ENCODE peak calls at places on chromosomes 16 and 17, in ten cellular contexts. J, S, W, R, L, M, T, G, B and X are unnamed samples.
A peak's percentile ranks its signal among the peaks of the same experiment; 100 is the strongest.

GRCh38 chr17:43468746-43469544 is 14.8 kb upstream of the DHX8 start:
- DNase-seq in J (no peak), S (no peak), W (no peak), R (no peak), L (no peak), M (no peak), T (no peak), G (no peak), B (no peak), X (peak; percentile 98)

GRCh38 chr16:84597518-84598390 is 20.1 kb downstream of the COTL1 start:
- DNase-seq in J (peak; percentile 66), S (no peak), W (no peak), R (no peak), L (no peak), M (peak; percentile 87), T (no peak), G (no peak), B (no peak), X (no peak)

GRCh38 chr17:37698132-37698615 is 46.7 kb downstream of the HNF1B start:
- DNase-seq in J (no peak), S (no peak), W (no peak), R (no peak), L (no peak), M (no peak), T (no peak), G (peak; percentile 58), B (no peak), X (peak; percentile 59)

GRCh38 chr17:81429813-81430510 is 34.7 kb downstream of the BAHCC1 start:
- DNase-seq in J (no peak), S (no peak), W (no peak), R (no peak), L (peak; percentile 92), M (no peak), T (no peak), G (no peak), B (no peak), X (peak; percentile 41)

GRCh38 chr16:30372725-30373124 is 1.9 kb upstream of the MYL11 start:
- DNase-seq in J (no peak), S (no peak), W (no peak), R (no peak), L (no peak), M (no peak), T (no peak), G (no peak), B (no peak), X (no peak)

GRCh38 chr16:87061521-87061920 is 255.7 kb downstream of the C16orf95 start:
- DNase-seq in J (no peak), S (no peak), W (no peak), R (no peak), L (no peak), M (no peak), T (no peak), G (no peak), B (no peak), X (no peak)

GRCh38 chr16:84138824-84139627 is 6.0 kb downstream of the HSDL1 start:
- DNase-seq in J (peak; percentile 60), S (no peak), W (no peak), R (no peak), L (no peak), M (no peak), T (no peak), G (no peak), B (no peak), X (peak; percentile 73)

GRCh38 chr17:1577657-1578428 is 15.3 kb upstream of the PITPNA start:
- DNase-seq in J (no peak), S (no peak), W (no peak), R (no peak), L (no peak), M (peak; percentile 87), T (no peak), G (no peak), B (no peak), X (no peak)

GRCh38 chr16:74372953-74373846 is 2.9 kb upstream of the NPIPB15 start:
- DNase-seq in J (no peak), S (no peak), W (no peak), R (no peak), L (peak; percentile 5), M (no peak), T (no peak), G (no peak), B (no peak), X (no peak)

GRCh38 chr17:48505788-48506187 is 25.0 kb downstream of the HOXB1 start:
- DNase-seq in J (no peak), S (no peak), W (no peak), R (peak; percentile 10), L (no peak), M (no peak), T (no peak), G (peak; percentile 78), B (no peak), X (peak; percentile 96)

GRCh38 chr17:76994237-76994637 is 126.0 kb downstream of the MGAT5B start:
- DNase-seq in J (no peak), S (no peak), W (no peak), R (no peak), L (no peak), M (no peak), T (no peak), G (no peak), B (no peak), X (no peak)

GRCh38 chr17:76997981-76998531 is 129.9 kb downstream of the MGAT5B start:
- DNase-seq in J (no peak), S (peak; percentile 82), W (no peak), R (peak; percentile 45), L (peak; percentile 12), M (no peak), T (no peak), G (no peak), B (no peak), X (no peak)

GRCh38 chr17:76995352-76996105 is 127.3 kb downstream of the MGAT5B start:
- DNase-seq in J (no peak), S (peak; percentile 25), W (no peak), R (no peak), L (no peak), M (no peak), T (no peak), G (no peak), B (no peak), X (no peak)

GRCh38 chr17:76998839-76999238 is 130.6 kb downstream of the MGAT5B start:
- DNase-seq in J (no peak), S (no peak), W (no peak), R (no peak), L (no peak), M (no peak), T (no peak), G (no peak), B (no peak), X (no peak)

DNA sequence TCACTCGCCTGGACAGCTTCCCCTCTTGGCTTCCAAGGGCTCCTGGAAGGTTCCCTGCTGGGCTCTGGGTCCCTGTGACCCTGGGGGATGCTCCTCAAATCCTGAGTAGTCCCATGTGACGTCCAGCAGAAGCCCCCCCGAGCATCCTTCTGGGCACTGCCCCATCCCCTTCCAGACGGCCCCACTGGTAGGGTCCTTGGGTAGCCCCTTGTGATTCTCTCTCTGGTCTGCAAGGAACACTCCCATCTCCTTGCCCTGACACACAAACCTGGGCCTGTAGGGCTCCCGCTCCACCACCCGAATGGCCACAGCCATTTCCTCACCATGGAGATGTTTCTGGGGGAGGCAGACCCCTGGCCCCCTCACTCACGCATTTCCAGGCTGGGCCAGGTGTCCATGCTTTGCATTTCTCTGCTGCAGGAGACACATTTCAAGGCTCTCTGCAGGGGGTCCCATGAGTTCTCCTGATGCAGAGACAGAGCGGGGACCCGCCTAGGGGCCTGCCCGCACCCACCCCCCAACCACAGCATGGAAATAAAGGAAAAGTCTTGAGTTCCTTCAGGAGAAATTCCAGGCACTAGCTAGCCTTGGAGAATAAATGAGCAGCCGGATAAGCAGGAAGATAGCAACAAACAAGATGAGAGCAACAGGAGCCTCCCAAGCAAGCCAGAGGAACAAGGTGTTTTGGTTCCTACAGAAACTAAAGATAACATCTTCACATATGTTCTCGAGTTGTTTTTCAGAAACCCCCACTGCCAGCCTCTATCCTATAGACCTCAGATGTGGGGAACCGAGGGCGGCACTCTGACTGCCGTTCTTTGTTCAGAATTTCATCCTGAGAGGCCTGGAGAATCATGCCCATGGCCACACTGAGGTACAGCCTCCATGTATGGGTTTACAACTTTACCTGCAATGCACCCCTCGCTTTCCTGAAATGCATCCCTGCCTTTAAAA is 128.8 kb downstream of the MGAT5B start:
- DNase-seq in J (no peak), S (peak; percentile 30), W (no peak), R (no peak), L (peak; percentile 10), M (no peak), T (no peak), G (no peak), B (no peak), X (no peak)
- H3K27ac ChIP-seq in J (no peak overlapping the region), S (peak overlapping the region; percentile 70), W (no peak overlapping the region), R (peak overlapping the region; percentile 67), L (no peak overlapping the region), M (no peak overlapping the region), T (no peak overlapping the region), G (peak overlapping the region; percentile 93), B (no peak overlapping the region), X (no peak overlapping the region)

GRCh38 chr17:78783711-78784396 is 1.8 kb upstream of the CYTH1 start:
- DNase-seq in J (no peak), S (no peak), W (no peak), R (no peak), L (no peak), M (peak; percentile 66), T (no peak), G (no peak), B (peak; percentile 61), X (no peak)
- H3K27ac ChIP-seq in J (peak overlapping the region; percentile 90), S (no peak overlapping the region), W (no peak overlapping the region), R (peak overlapping the region; percentile 84), L (no peak overlapping the region), M (peak overlapping the region; percentile 33), T (peak overlapping the region; percentile 19), G (peak overlapping the region; percentile 94), B (no peak overlapping the region), X (no peak overlapping the region)

DNA sequence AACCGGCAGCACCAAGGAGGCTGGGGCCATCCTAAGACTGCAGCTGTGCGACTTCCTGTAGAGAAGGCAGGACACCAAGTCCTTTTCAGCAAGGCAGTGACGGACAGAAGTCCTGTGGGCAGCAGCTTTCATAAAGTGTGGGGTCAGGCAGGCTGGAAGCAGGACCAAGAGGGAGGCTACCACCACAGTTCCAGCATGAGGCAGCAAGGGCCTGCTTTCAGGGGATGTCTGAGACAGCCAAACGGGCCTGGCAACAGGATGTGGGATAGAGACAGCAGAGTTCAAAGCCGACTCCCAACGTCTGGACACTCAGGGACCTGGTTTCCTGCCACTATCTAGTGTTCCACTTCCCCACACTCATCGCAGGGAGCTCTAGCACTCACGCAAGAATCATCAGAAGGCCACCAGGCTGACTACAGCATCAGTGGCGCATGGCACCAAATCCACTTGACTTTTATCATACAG is 5.3 kb downstream of the USP7 start:
- DNase-seq in J (no peak), S (no peak), W (no peak), R (peak; percentile 34), L (peak; percentile 62), M (peak; percentile 79), T (no peak), G (no peak), B (peak; percentile 76), X (peak; percentile 92)
- H3K27ac ChIP-seq in J (peak overlapping the region; percentile 47), S (peak overlapping the region; percentile 14), W (peak overlapping the region; percentile 51), R (no peak overlapping the region), L (peak overlapping the region; percentile 48), M (peak overlapping the region; percentile 70), T (peak overlapping the region; percentile 72), G (peak overlapping the region; percentile 20), B (peak overlapping the region; percentile 41), X (peak overlapping the region; percentile 86)

DNA sequence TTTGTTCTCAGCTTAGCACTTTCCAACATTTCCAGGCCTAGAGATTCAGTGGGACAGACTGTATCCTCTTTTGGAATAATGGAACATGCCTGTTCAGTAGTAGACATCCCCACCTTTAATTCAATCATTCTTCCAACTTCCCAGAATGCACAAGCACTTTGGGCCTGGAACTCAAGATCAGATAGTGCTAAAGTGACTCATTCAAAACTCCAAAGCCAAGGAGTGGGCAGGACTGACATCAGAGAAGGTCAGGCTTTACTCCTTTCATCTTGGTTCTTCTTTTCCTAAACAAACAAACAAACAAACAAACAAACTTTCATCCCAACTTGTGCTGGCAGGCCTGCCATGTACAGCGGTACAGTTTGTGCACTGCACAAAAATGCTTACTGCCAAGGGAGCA is 172.0 kb downstream of the AXIN2 start:
- DNase-seq in J (no peak), S (no peak), W (no peak), R (no peak), L (no peak), M (no peak), T (no peak), G (no peak), B (no peak), X (peak; percentile 78)
- H3K27ac ChIP-seq in J (no peak overlapping the region), S (no peak overlapping the region), W (no peak overlapping the region), R (no peak overlapping the region), L (peak overlapping the region; percentile 24), M (no peak overlapping the region), T (no peak overlapping the region), G (no peak overlapping the region), B (no peak overlapping the region), X (peak overlapping the region; percentile 60)